ENCODE peak calls at places on chromosome 1, in nine cellular contexts. W is NCI-H1092 treated with DMSO at 0.1 percent for 48 hours; R is BJ; O is posterior vena cava; Q is ACHN; B is NAMALWA; I is hypothalamus; S is stimulated activated CD4-positive, alpha-beta T cell treated with anti-CD3 and anti-CD28 coated beads, Interleukin-15, amount 100 ng/mL, for 24 hours; P is midbrain. C is an unnamed sample.

GRCh38 chr1:80675469-80675868 is 1125.3 kb upstream of the ADGRL2 start:
- DNase-seq in W (no peak), R (no peak), O (no peak), Q (peak; percentile 17), B (no peak), I (no peak), S (no peak), P (no peak), C (no peak)

GRCh38 chr1:156082111-156083091 is at the start of gene MEX3A:
- DNase-seq in W (peak; percentile 84), R (no peak), O (peak; percentile 90), Q (peak; percentile 74), B (peak; percentile 80), I (peak; percentile 60), S (peak; percentile 75), P (peak; percentile 75), C (peak; percentile 64)

GRCh38 chr1:96962807-96963206 is 241.2 kb downstream of the PTBP2 start:
- DNase-seq in W (no peak), R (no peak), O (no peak), Q (no peak), B (no peak), I (no peak), S (no peak), P (no peak), C (no peak)

GRCh38 chr1:202036595-202037387 is 26.4 kb downstream of the ELF3 start:
- DNase-seq in W (no peak), R (no peak), O (no peak), Q (no peak), B (no peak), I (no peak), S (no peak), P (no peak), C (no peak)

GRCh38 chr1:203765029-203765837 is at the start of gene LAX1:
- DNase-seq in W (no peak), R (no peak), O (no peak), Q (no peak), B (peak; percentile 66), I (no peak), S (peak; percentile 85), P (no peak), C (no peak)

GRCh38 chr1:194024659-194025058 is 838.2 kb upstream of the B3GALT2 start:
- DNase-seq in W (peak; percentile 27), R (no peak), O (no peak), Q (peak; percentile 62), B (no peak), I (no peak), S (no peak), P (no peak), C (no peak)

GRCh38 chr1:86582161-86582560 is 35.3 kb downstream of the CLCA4 start:
- DNase-seq in W (no peak), R (no peak), O (no peak), Q (no peak), B (no peak), I (no peak), S (no peak), P (no peak), C (no peak)

GRCh38 chr1:33275200-33275599 is 18.9 kb downstream of the ZNF362 start:
- DNase-seq in W (no peak), R (no peak), O (no peak), Q (no peak), B (no peak), I (no peak), S (no peak), P (no peak), C (no peak)